ENCODE peak calls at places on chromosome 22, in nine cellular contexts. C, X, K, S, Z, G, O, N and Q are unnamed samples.

GRCh38 chr22:24156915-24157782 is 24.1 kb upstream of the SUSD2 start:
- DNase-seq in K (peak; percentile 94), N (peak; percentile 74), X (peak; percentile 93), G (peak; percentile 84), S (peak; percentile 86), C (peak; percentile 77), Z (peak; percentile 94), O (peak; percentile 87), Q (peak; percentile 88)

GRCh38 chr22:19113429-19113828 is 8.8 kb downstream of the DGCR2 start:
- DNase-seq in X (no peak), N (no peak), Z (no peak), K (no peak), C (no peak), O (no peak), G (no peak), S (no peak), Q (no peak)

GRCh38 chr22:24121938-24122337 is 59.3 kb upstream of the SUSD2 start:
- DNase-seq in X (no peak), O (no peak), K (no peak), C (no peak), G (no peak), Z (no peak), S (no peak), N (no peak), Q (no peak)

GRCh38 chr22:36221799-36222751 is 17.3 kb downstream of the APOL2 start:
- DNase-seq in K (peak; percentile 58), S (peak; percentile 32), O (peak; percentile 59), C (peak; percentile 17), N (peak; percentile 28), X (peak; percentile 72), G (no peak), Z (no peak), Q (peak; percentile 72)

GRCh38 chr22:17198188-17199130 is 20.8 kb downstream of the ADA2 start:
- DNase-seq in X (peak; percentile 80), S (peak; percentile 6), K (no peak), N (no peak), C (peak; percentile 90), Z (peak; percentile 75), O (peak; percentile 84), G (peak; percentile 71), Q (peak; percentile 67)

GRCh38 chr22:20020533-20021195 is at the start of gene TANGO2:
- DNase-seq in X (peak; percentile 97), K (peak; percentile 94), G (peak; percentile 95), O (peak; percentile 94), C (peak; percentile 92), S (peak; percentile 85), N (peak; percentile 89), Z (peak; percentile 97), Q (peak; percentile 95)

GRCh38 chr22:19352766-19353165 is 61.2 kb upstream of the CLTCL1 start:
- DNase-seq in N (no peak), K (no peak), Z (no peak), G (no peak), C (no peak), O (no peak), X (no peak), S (no peak), Q (no peak)

GRCh38 chr22:48782817-48783511 is 1044.7 kb downstream of the BRD1 start:
- DNase-seq in S (no peak), N (no peak), C (peak; percentile 12), X (peak; percentile 17), K (no peak), O (peak; percentile 1), Z (no peak), G (no peak), Q (no peak)

GRCh38 chr22:36384766-36385400 is 2.9 kb downstream of the MYH9 start:
- DNase-seq in X (no peak), N (no peak), Z (no peak), K (peak; percentile 81), O (no peak), C (no peak), S (peak; percentile 74), G (no peak), Q (no peak)

GRCh38 chr22:37196539-37197450 is 8.7 kb upstream of the C1QTNF6 start:
- DNase-seq in C (no peak), G (peak; percentile 92), Z (peak; percentile 96), X (peak; percentile 96), N (peak; percentile 76), K (no peak), O (peak; percentile 87), S (peak; percentile 82), Q (peak; percentile 88)

GRCh38 chr22:49481651-49482399 is 345.8 kb downstream of the BRD1 start:
- DNase-seq in X (no peak), N (no peak), Z (no peak), C (no peak), G (no peak), K (no peak), S (no peak), O (no peak), Q (no peak)

GRCh38 chr22:50161508-50162390 is 8.8 kb upstream of the PANX2 start:
- DNase-seq in S (no peak), G (no peak), C (no peak), X (no peak), Z (no peak), K (no peak), O (no peak), N (no peak), Q (no peak)

GRCh38 chr22:48320048-48320655 is 1507.5 kb downstream of the BRD1 start:
- DNase-seq in S (no peak), G (no peak), K (no peak), O (no peak), N (no peak), C (no peak), Z (peak; percentile 44), X (no peak), Q (no peak)

GRCh38 chr22:45692549-45692948 is 20.9 kb downstream of the ATXN10 start:
- DNase-seq in X (no peak), K (no peak), S (peak; percentile 49), Z (no peak), G (no peak), N (no peak), O (no peak), C (peak; percentile 9), Q (no peak)

GRCh38 chr22:28402066-28402465 is 277.6 kb downstream of the TTC28 start:
- DNase-seq in Z (no peak), O (no peak), X (no peak), N (no peak), G (no peak), S (no peak), C (no peak), K (no peak), Q (no peak)

GRCh38 chr22:42643632-42644421 is 3.4 kb upstream of the ATP5MGL start:
- DNase-seq in X (no peak), C (no peak), N (no peak), O (no peak), G (no peak), Z (no peak), K (no peak), S (no peak), Q (no peak)
- H3K4me3 ChIP-seq in X (no peak overlapping the region), C (no peak overlapping the region), N (no peak overlapping the region), O (peak overlapping the region; percentile 49), G (peak overlapping the region; percentile 5), Z (no peak overlapping the region), K (no peak overlapping the region), S (peak overlapping the region; percentile 34), Q (peak overlapping the region; percentile 32)

GRCh38 chr22:30236875-30237274 is 9.7 kb downstream of the LIF start:
- DNase-seq in N (no peak), C (no peak), X (no peak), O (no peak), K (no peak), G (no peak), Z (no peak), S (no peak), Q (no peak)
- H3K4me1 ChIP-seq in N (peaks cover 23% of the 10 kb centered on the region), C (peaks cover 26% of the 10 kb centered on the region), X (peaks cover 25% of the 10 kb centered on the region), O (no peaks in the 10 kb centered on the region), K (no peaks in the 10 kb centered on the region), G (no peaks in the 10 kb centered on the region), Z (peaks cover 13% of the 10 kb centered on the region), S (peaks cover 61% of the 10 kb centered on the region), Q (no peaks in the 10 kb centered on the region)

DNA sequence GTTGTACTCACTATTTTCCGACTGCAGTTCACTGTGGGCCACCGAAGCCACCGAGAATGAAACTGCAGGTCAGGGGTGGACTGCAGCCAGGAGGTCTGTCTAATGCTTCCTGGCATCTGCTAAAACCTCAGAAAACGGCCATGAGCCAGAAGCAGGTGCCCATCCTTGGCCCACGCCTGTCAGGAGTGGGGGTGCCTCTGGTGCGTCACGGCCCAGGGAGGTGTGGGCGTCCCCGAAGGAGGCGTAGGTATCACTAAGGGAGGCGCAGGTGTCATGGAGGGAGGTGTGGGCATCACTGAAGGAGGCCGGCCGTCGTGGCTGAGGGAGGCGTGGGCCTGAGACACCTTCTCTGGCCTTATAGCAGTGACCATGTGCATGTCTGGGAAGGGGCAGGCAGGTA is 456.2 kb downstream of the TBC1D22A start:
- DNase-seq in O (no peak), N (no peak), S (no peak), G (no peak), C (no peak), X (peak; percentile 35), Z (no peak), K (no peak), Q (no peak)
- H3K36me3 ChIP-seq in O (no peaks in the 10 kb centered on the region), N (no peaks in the 10 kb centered on the region), S (no peaks in the 10 kb centered on the region), G (no peaks in the 10 kb centered on the region), C (no peaks in the 10 kb centered on the region), X (no peaks in the 10 kb centered on the region), Z (no peaks in the 10 kb centered on the region), K (no peaks in the 10 kb centered on the region), Q (no peaks in the 10 kb centered on the region)

GRCh38 chr22:38741576-38741975 is 14.2 kb downstream of the SUN2 start:
- DNase-seq in N (no peak), K (no peak), G (no peak), Z (no peak), X (no peak), O (no peak), S (no peak), C (no peak), Q (peak; percentile 29)

GRCh38 chr22:38741166-38741565 is 14.6 kb downstream of the SUN2 start:
- DNase-seq in C (no peak), S (no peak), G (no peak), O (no peak), Z (no peak), X (no peak), N (no peak), K (no peak), Q (peak; percentile 30)

GRCh38 chr22:38740116-38740723 is 15.6 kb downstream of the SUN2 start:
- DNase-seq in C (no peak), N (no peak), K (no peak), S (no peak), O (no peak), X (no peak), Z (peak; percentile 69), G (no peak), Q (no peak)

GRCh38 chr22:38740754-38741153 is 15.0 kb downstream of the SUN2 start:
- DNase-seq in N (no peak), K (no peak), Z (no peak), S (no peak), X (no peak), O (no peak), G (no peak), C (no peak), Q (no peak)

DNA sequence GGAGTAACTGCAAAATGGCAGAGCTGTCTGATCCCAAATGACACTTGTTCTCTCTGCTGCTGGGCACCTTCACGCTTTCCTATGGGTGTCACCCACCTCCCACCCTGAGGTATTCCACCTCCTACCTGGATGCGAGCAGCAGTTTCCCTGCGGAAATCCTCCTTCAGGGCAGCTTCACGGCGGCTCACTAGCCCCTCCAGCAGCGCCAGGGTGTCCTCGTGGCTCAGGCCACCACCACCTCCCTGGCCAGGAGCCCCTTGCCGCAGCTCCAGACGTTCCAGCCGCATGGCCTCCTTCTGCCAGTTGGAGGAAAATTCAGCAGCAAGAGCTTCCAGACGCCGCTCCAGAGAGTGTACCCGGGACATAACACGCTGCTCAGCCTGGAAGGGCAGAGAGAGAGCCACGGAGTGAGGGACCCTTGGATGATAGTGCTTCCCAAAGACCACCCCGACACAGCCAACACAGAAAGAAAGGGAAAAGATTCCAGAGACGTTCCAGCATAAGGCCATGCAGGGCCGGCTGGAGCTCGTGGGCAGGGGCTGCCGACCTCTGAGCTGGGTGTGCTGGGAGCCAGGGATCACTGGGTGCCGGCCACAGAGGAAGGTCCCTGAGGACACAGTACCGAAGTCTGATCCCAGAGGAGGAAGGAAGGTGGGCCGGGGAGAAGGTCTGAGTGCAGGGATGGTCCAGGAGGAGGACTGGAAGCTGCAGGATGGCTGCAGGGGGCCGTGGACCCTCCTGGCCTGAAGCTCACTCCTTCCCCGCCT is 13.4 kb downstream of the SUN2 start:
- DNase-seq in X (no peak), N (no peak), C (no peak), O (no peak), G (no peak), K (no peak), Z (no peak), S (no peak), Q (peak; percentile 46)
- H3K4me3 ChIP-seq in X (no peak overlapping the region), N (no peak overlapping the region), C (no peak overlapping the region), O (no peak overlapping the region), G (no peak overlapping the region), K (no peak overlapping the region), Z (no peak overlapping the region), S (no peak overlapping the region), Q (no peak overlapping the region)